ENCODE peak calls at places on chromosomes 4 and X, in five cellular contexts. G is DMS153; A is stimulated activated CD8-positive, alpha-beta memory T cell treated with anti-CD3 and anti-CD28 coated beads, Interleukin-4, amount 100 ng/mL, for 24 hours; I is cardiac fibroblast; H is cardiac muscle cell. X is an unnamed sample.

GRCh38 chrX:155819966-155820491 is 61.1 kb upstream of the VAMP7 start:
- DNase-seq in G (peak; percentile 76), H (peak; percentile 88), A (peak; percentile 12), I (peak; percentile 88), X (peak; percentile 40)

GRCh38 chr4:87133183-87133582 is 87.2 kb downstream of the KLHL8 start:
- DNase-seq in H (no peak), G (no peak), I (no peak), A (no peak), X (no peak)

GRCh38 chr4:38322709-38323108 is 341.3 kb upstream of the KLF3 start:
- DNase-seq in G (no peak), H (peak; percentile 89), I (peak; percentile 88), A (no peak), X (no peak)

GRCh38 chr4:156805696-156806095 is 165.9 kb downstream of the PDGFC start:
- DNase-seq in H (no peak), I (no peak), A (no peak), G (no peak), X (no peak)

GRCh38 chr4:89298160-89298559 is 9.4 kb downstream of the GPRIN3 start:
- DNase-seq in G (no peak), A (no peak), I (no peak), H (no peak), X (no peak)

GRCh38 chr4:183289688-183290087 is 30.4 kb downstream of the CLDN22 start:
- DNase-seq in G (no peak), I (no peak), H (no peak), A (no peak), X (no peak)

GRCh38 chr4:24032371-24032989 is 142.6 kb upstream of the PPARGC1A start:
- DNase-seq in I (peak; percentile 42), A (no peak), G (no peak), H (peak; percentile 43), X (peak; percentile 17)

GRCh38 chr4:64584981-64585557 is 175.8 kb upstream of the TECRL start:
- DNase-seq in G (peak; percentile 24), A (no peak), H (peak; percentile 64), I (peak; percentile 68), X (peak; percentile 48)

GRCh38 chr4:55347610-55348228 is 1.7 kb downstream of the SRD5A3 start:
- DNase-seq in H (no peak), A (no peak), G (no peak), I (no peak), X (no peak)

GRCh38 chrX:9656277-9656676 is 109.4 kb downstream of the GPR143 start:
- DNase-seq in G (peak; percentile 74), I (no peak), H (no peak), A (no peak), X (no peak)

GRCh38 chr4:120694973-120695372 is 227.6 kb downstream of the PRDM5 start:
- DNase-seq in G (no peak), I (peak; percentile 89), A (no peak), H (peak; percentile 90), X (no peak)

X was measured in NCI-H2081.